ENCODE peak calls at places on chromosomes 4 and X, in seven cellular contexts. U is GM23248, R is SK-N-SH, E is OCI-LY7, V is PC-3, B is HCT116, O is Karpas-422. P is an unnamed sample.

GRCh38 chr4:128349921-128350320 is 62.3 kb upstream of the PGRMC2 start:
- DNase-seq in O (no peak), V (peak; percentile 31), E (no peak), R (no peak), B (no peak), U (peak; percentile 76), P (no peak)

GRCh38 chr4:53863163-53863562 is 201.2 kb downstream of the CHIC2 start:
- DNase-seq in E (no peak), V (no peak), U (peak; percentile 19), B (no peak), O (no peak), R (no peak), P (no peak)

GRCh38 chr4:155666701-155667537 is at the start of gene GUCY1A1:
- DNase-seq in B (no peak), R (peak; percentile 75), V (peak; percentile 51), E (no peak), U (peak; percentile 36), O (no peak), P (peak; percentile 43)

GRCh38 chr4:26763649-26764048 is 97.0 kb upstream of the STIM2 start:
- DNase-seq in R (no peak), B (no peak), E (no peak), U (no peak), V (no peak), O (no peak), P (no peak)

GRCh38 chr4:183906736-183907651 is 1.9 kb downstream of the STOX2 start:
- DNase-seq in U (peak; percentile 2), V (no peak), O (no peak), E (no peak), B (no peak), R (peak; percentile 72), P (no peak)

GRCh38 chr4:1028574-1029220 is 17.3 kb downstream of the FGFRL1 start:
- DNase-seq in R (no peak), U (no peak), O (no peak), V (no peak), B (no peak), E (no peak), P (no peak)

GRCh38 chrX:107014927-107015326 is 14.9 kb upstream of the MORC4 start:
- DNase-seq in R (no peak), U (peak; percentile 58), E (no peak), O (no peak), B (no peak), V (no peak), P (no peak)

GRCh38 chr4:48093949-48094550 is 40.0 kb downstream of the TXK start:
- DNase-seq in R (no peak), U (no peak), V (peak; percentile 84), O (no peak), B (no peak), E (no peak), P (peak; percentile 74)

GRCh38 chr4:52263612-52264011 is 212.5 kb downstream of the SPATA18 start:
- DNase-seq in U (peak; percentile 4), V (peak; percentile 90), O (no peak), R (no peak), E (no peak), B (no peak), P (peak; percentile 78)

GRCh38 chr4:108533245-108533844 is 87.0 kb upstream of the RPL34 start:
- DNase-seq in B (no peak), O (no peak), V (no peak), E (no peak), U (no peak), R (no peak), P (no peak)

GRCh38 chrX:101450951-101451350 is 34.3 kb upstream of the ARMCX4 start:
- DNase-seq in R (no peak), U (peak; percentile 53), B (no peak), E (no peak), V (no peak), O (no peak), P (no peak)

GRCh38 chrX:39896951-39897740 is 200.6 kb downstream of the BCOR start:
- DNase-seq in B (no peak), O (no peak), E (no peak), V (peak; percentile 72), U (peak; percentile 81), R (no peak), P (no peak)

GRCh38 chr4:120785202-120785601 is 137.3 kb downstream of the PRDM5 start:
- DNase-seq in R (no peak), V (no peak), O (no peak), U (no peak), B (no peak), E (no peak), P (no peak)

GRCh38 chrX:47621851-47622250 is 2.2 kb upstream of the SYN1 start:
- DNase-seq in B (no peak), R (no peak), V (no peak), E (no peak), O (no peak), U (no peak), P (no peak)

GRCh38 chr4:74536557-74536956 is 91.6 kb downstream of the AREG start:
- DNase-seq in B (no peak), R (no peak), V (peak; percentile 46), O (no peak), E (no peak), U (peak; percentile 40), P (no peak)

GRCh38 chrX:71622347-71623104 is 4.2 kb upstream of the CXCR3 start:
- DNase-seq in B (peak; percentile 19), E (peak; percentile 76), V (peak; percentile 74), R (peak; percentile 35), O (peak; percentile 50), U (peak; percentile 78), P (peak; percentile 27)

GRCh38 chr4:102466298-102466697 is 34.9 kb upstream of the NFKB1 start:
- DNase-seq in V (peak; percentile 8), B (no peak), O (no peak), R (no peak), E (no peak), U (peak; percentile 46), P (no peak)

GRCh38 chrX:130171446-130172126 is at the start of gene RAB33A:
- DNase-seq in B (no peak), U (peak; percentile 48), E (no peak), R (peak; percentile 76), V (no peak), O (peak; percentile 65), P (no peak)

GRCh38 chr4:27861802-27862201 is 1001.2 kb downstream of the STIM2 start:
- DNase-seq in V (peak; percentile 49), O (no peak), B (no peak), U (peak; percentile 2), E (no peak), R (no peak), P (no peak)

GRCh38 chrX:50721771-50722521 is 92.0 kb downstream of the SHROOM4 start:
- DNase-seq in B (no peak), O (no peak), R (no peak), E (no peak), V (no peak), U (no peak), P (no peak)

GRCh38 chr4:141458501-141458900 is 177.9 kb upstream of the IL15 start:
- DNase-seq in B (no peak), O (no peak), U (peak; percentile 21), E (no peak), V (peak; percentile 44), R (no peak), P (peak; percentile 11)

GRCh38 chrX:100648601-100649417 is 4.8 kb downstream of the SRPX2 start:
- DNase-seq in B (no peak), U (peak; percentile 79), E (no peak), R (no peak), O (no peak), V (peak; percentile 57), P (peak; percentile 70)

GRCh38 chrX:125651426-125651825 is 331.8 kb downstream of the TEX13C start:
- DNase-seq in O (no peak), V (no peak), E (no peak), B (no peak), U (no peak), R (no peak), P (no peak)

GRCh38 chr4:182585321-182585720 is 331.9 kb downstream of the DCTD start:
- DNase-seq in R (no peak), B (no peak), O (no peak), V (no peak), U (no peak), E (no peak), P (no peak)

GRCh38 chr4:123361195-123361861 is 35.3 kb upstream of the SPRY1 start:
- DNase-seq in U (peak; percentile 71), V (peak; percentile 46), O (no peak), E (no peak), B (no peak), R (no peak), P (peak; percentile 56)

GRCh38 chr4:40140206-40140605 is 56.6 kb upstream of the RHOH start:
- DNase-seq in R (peak; percentile 38), E (no peak), O (no peak), B (no peak), V (no peak), U (no peak), P (no peak)

GRCh38 chr4:41318839-41319530 is 62.3 kb downstream of the UCHL1 start:
- DNase-seq in R (no peak), O (no peak), V (peak; percentile 88), U (peak; percentile 52), B (no peak), E (no peak), P (peak; percentile 98)

DNA sequence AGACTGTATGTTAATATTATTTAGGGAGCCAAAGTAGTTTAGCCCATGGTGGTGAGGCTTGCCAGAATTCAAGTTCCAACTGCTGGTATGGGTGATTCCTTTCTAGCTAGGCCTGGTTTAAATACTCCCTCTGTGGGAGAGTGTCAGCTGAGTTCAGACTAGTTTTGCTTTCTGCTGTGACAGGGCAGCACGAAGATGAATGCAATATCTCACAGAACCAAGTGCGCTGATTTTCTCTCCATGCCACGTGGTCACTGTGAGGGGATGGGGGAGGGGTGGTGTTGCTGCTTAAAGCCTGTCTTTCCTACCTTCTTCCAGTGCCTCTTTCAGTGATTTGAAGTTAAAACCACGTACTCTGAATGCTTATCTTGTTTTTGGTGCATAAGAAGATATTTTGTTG is 445.7 kb upstream of the CXorf51B start:
- DNase-seq in E (no peak), O (no peak), B (no peak), U (no peak), V (no peak), R (no peak), P (no peak)
- H3K9me2 ChIP-seq in E (no peaks in the 10 kb centered on the region), O (no peaks in the 10 kb centered on the region), B (no peaks in the 10 kb centered on the region), U (no peaks in the 10 kb centered on the region), V (no peaks in the 10 kb centered on the region), R (no peaks in the 10 kb centered on the region), P (no peaks in the 10 kb centered on the region)

DNA sequence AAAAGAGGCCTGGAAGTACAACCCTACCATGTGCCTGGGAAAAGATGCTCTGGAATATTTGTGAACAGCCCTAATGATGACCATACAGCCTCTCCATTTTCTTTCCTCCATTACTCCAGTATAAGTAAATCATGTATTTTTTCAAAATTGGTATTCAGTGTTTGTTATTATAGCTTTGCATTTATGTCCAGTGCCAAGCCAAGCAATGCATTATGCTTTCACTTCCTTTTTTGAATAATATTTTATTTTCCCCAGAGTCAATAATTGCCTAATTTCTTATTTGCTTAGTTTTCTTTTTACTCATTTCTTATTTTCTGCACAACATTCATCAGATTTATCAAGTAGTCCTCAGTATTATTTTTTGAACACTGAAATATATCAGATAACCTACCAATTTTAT is 49.3 kb upstream of the EOLA2 start:
- DNase-seq in O (peak; percentile 47), E (no peak), R (no peak), U (no peak), B (no peak), V (no peak), P (no peak)
- H3K9me2 ChIP-seq in O (no peaks in the 10 kb centered on the region), E (no peaks in the 10 kb centered on the region), R (no peaks in the 10 kb centered on the region), U (no peaks in the 10 kb centered on the region), B (no peaks in the 10 kb centered on the region), V (no peaks in the 10 kb centered on the region), P (peaks cover 4% of the 10 kb centered on the region)

GRCh38 chrX:119007189-119007770 is 32.9 kb downstream of the LONRF3 start:
- DNase-seq in B (no peak), R (no peak), V (no peak), U (no peak), E (no peak), O (no peak), P (no peak)
- H3K9me2 ChIP-seq in B (no peaks in the 10 kb centered on the region), R (no peaks in the 10 kb centered on the region), V (no peaks in the 10 kb centered on the region), U (no peaks in the 10 kb centered on the region), E (no peaks in the 10 kb centered on the region), O (no peaks in the 10 kb centered on the region), P (no peaks in the 10 kb centered on the region)

GRCh38 chrX:121894756-121895155 is 847.3 kb downstream of the GLUD2 start:
- DNase-seq in U (no peak), O (no peak), B (no peak), E (no peak), V (no peak), R (no peak), P (no peak)
- H3K9me2 ChIP-seq in U (no peaks in the 10 kb centered on the region), O (no peaks in the 10 kb centered on the region), B (no peaks in the 10 kb centered on the region), E (no peaks in the 10 kb centered on the region), V (no peaks in the 10 kb centered on the region), R (no peaks in the 10 kb centered on the region), P (no peaks in the 10 kb centered on the region)